ENCODE peak calls at places on chromosomes 1 and 21, in six cellular contexts. A is progenitor cell of endocrine pancreas, C is stomach, E is MCF 10A, H is NB4, I is neural crest cell. T is an unnamed sample.

GRCh38 chr1:3460653-3461237 is 6.3 kb downstream of the ARHGEF16 start:
- DNase-seq in C (no peak), A (no peak), I (no peak), H (no peak), E (no peak), T (no peak)

GRCh38 chr1:219312967-219313366 is 139.3 kb downstream of the LYPLAL1 start:
- DNase-seq in A (no peak), H (no peak), C (no peak), I (no peak), E (peak), T (no peak)

GRCh38 chr1:155195201-155196102 is 12.2 kb downstream of the THBS3 start:
- DNase-seq in A (no peak), E (no peak), H (no peak), C (no peak), I (no peak), T (no peak)

GRCh38 chr1:51518730-51519047 is 377 bp downstream of the EPS15 start:
- DNase-seq in E (peak), I (no peak), H (no peak), A (no peak), C (peak), T (peak)

GRCh38 chr1:6723621-6724428 is 22.2 kb upstream of the DNAJC11 start:
- DNase-seq in E (no peak), I (no peak), H (no peak), C (no peak), A (no peak), T (no peak)

GRCh38 chr1:84946631-84947030 is 50.3 kb downstream of the MCOLN2 start:
- DNase-seq in A (no peak), I (no peak), E (no peak), C (no peak), H (no peak), T (no peak)

GRCh38 chr21:42216726-42217572 is 2.0 kb upstream of the ABCG1 start:
- DNase-seq in H (no peak), C (peak), E (no peak), A (no peak), I (no peak), T (no peak)

GRCh38 chr1:157154291-157154690 is 16.1 kb upstream of the ETV3 start:
- DNase-seq in C (no peak), E (no peak), H (no peak), I (no peak), A (no peak), T (no peak)

GRCh38 chr1:117632269-117633067 is 26.6 kb downstream of the TENT5C start:
- DNase-seq in A (no peak), C (peak), I (no peak), H (no peak), E (no peak), T (no peak)

GRCh38 chr1:16207318-16208269 is 4.9 kb downstream of the ARHGEF19 start:
- DNase-seq in E (no peak), C (no peak), A (no peak), I (no peak), H (no peak), T (no peak)

GRCh38 chr1:109891930-109892329 is 18.7 kb upstream of the CSF1 start:
- DNase-seq in I (no peak), A (no peak), C (no peak), H (no peak), E (no peak), T (no peak)

GRCh38 chr1:48644950-48645605 is 131.6 kb downstream of the BEND5 start:
- DNase-seq in E (no peak), H (no peak), C (no peak), A (no peak), I (no peak), T (no peak)

GRCh38 chr1:1889847-1890505 is 911 bp downstream of the GNB1 start:
- DNase-seq in E (peak), C (peak), I (peak), A (no peak), H (peak), T (peak)

DNA sequence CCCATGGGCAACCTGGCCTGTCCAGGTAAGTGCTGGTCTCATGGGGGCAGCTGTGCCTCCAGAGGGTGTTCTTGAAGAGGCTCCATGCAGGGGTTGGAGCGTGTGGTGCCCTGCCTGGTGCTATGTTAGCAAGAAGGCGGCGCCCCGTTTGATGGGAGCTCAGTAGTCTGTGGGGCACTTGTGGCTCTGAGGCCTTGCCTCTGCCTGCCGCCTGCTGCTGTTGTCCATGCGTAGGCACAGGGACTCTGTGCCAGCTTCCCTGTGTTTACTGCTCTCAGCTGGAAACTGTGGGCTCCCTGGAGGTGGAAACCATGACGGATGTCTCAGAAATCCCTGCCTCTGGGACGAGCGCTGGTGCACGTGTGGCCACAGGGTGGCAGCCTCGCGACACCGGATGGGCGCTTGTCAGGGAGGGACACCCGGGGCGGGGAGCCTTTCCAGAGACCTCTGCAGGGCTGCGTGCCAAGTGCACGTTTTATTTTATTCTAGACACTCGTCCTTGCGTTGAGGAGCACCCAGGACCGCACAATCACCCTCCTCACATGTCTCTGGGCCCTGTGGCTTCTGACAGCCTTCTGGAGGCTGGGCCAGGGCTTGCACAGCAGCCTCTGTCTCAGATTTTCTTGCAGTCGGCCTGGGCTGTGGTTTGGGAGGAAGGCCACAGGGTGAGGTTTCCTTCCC is 27.1 kb downstream of the SNAP47 start:
- DNase-seq in E (peak), H (peak), A (peak), C (peak), I (peak), T (peak)
- TF ChIP-seq CTCF in E (peak), H (peak), A (peak), C (peak), I (peak), T (peak)

DNA sequence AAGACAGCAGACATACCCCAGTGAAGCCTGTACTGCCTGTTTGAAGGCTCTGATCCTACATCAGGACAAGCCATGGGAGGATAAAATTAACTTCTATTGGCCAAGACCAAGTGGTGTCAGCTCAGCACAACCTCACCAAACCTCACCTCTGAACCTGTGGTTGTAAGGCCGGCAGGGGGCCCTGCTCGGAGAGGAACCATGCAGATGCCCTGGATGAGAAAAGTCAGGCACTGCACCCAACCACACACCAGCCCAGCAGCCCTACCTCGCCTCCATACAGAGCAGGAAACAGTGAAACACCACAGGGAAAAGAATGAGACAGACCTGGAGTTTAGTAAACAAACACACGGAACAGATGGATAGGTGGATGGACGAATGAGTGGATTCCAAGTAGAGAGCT is 70.0 kb upstream of the PAX7 start:
- DNase-seq in C (no peak), E (peak), H (no peak), I (no peak), A (no peak), T (no peak)
- TF ChIP-seq CTCF in C (no peak), E (no peak), H (no peak), I (no peak), A (peak), T (no peak)

DNA sequence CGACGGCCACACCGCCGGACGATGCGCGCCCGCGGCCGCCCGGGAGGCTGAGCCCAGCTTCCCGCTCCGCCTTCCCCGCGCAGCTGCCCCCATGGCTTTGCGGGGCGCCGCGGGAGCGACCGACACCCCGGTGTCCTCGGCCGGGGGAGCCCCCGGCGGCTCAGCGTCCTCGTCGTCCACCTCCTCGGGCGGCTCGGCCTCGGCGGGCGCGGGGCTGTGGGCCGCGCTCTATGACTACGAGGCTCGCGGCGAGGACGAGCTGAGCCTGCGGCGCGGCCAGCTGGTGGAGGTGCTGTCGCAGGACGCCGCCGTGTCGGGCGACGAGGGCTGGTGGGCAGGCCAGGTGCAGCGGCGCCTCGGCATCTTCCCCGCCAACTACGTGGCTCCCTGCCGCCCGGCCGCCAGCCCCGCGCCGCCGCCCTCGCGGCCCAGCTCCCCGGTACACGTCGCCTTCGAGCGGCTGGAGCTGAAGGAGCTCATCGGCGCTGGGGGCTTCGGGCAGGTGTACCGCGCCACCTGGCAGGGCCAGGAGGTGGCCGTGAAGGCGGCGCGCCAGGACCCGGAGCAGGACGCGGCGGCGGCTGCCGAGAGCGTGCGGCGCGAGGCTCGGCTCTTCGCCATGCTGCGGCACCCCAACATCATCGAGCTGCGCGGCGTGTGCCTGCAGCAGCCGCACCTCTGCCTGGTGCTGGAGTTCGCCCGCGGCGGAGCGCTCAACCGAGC is 575 bp downstream of the MAP3K21 start:
- DNase-seq in A (peak), C (peak), H (peak), I (no peak), E (no peak), T (peak)
- TF ChIP-seq CTCF in A (no peak), C (no peak), H (no peak), I (no peak), E (no peak), T (no peak)

DNA sequence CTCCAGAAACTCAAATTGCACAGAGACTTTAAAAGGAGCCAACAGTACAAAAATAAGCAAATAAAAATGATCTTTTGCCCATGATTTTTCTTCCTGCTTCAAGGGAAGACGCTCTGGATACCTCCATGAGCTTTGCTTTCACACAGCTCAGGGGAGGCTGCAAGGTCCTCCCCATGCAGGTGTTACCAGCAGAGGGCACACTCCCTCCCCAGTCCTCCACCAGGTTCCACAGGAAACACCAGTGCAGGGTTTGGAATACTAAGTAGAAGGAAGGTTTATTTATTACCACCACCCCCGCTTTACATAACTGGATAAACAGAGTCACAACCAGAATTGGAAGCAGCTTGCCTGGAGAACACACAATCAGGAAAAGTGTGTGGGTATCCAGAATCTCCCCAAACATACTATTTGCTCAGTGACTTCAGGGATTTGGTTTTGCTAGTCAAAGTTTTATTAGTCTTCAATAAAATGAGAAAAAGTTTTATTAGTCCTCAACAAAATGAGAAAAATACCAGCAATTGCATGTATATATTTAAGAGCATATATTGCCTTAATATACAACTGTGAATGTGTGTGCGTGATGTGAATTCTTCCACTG is 37.3 kb downstream of the HSD3B1 start:
- DNase-seq in A (no peak), I (no peak), E (peak), H (peak), C (no peak), T (no peak)
- TF ChIP-seq CTCF in A (peak), I (peak), E (peak), H (peak), C (no peak), T (peak)

DNA sequence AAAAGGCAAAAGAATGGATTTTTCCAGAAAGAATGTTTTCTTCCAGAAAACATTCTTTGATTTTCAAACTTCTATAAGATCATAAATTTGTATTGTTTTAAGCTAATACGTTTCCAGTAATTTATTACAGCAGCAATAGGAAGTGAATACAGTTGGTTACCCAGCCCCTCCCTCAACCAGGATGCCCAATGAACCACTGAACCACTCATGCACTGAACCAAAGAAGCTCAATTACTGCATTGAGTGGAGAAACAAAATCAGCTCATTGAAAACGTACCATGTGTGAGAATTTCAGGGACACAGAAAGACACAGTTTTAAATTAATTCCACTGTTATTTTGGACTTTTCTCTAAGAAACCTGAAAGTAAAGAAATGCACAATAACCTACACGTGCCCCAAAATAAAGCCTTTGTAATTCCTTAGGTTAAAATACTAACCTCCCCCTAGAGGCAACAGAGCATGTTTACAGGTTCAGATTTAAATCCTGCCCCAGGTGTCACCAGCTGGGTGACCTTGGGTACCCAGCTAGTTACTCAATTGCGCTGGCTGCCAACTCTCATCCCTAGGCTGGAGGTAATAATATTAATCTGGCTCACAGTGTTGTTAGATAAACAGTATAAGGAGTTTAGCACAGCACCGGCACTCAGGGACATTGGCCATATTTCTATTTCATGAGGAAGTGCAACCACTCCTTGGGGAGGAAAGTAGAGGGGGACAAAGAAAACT is 111.7 kb downstream of the NMNAT2 start:
- DNase-seq in I (no peak), H (peak), C (no peak), E (peak), A (no peak), T (no peak)
- TF ChIP-seq CTCF in I (peak), H (peak), C (no peak), E (peak), A (peak), T (peak)

DNA sequence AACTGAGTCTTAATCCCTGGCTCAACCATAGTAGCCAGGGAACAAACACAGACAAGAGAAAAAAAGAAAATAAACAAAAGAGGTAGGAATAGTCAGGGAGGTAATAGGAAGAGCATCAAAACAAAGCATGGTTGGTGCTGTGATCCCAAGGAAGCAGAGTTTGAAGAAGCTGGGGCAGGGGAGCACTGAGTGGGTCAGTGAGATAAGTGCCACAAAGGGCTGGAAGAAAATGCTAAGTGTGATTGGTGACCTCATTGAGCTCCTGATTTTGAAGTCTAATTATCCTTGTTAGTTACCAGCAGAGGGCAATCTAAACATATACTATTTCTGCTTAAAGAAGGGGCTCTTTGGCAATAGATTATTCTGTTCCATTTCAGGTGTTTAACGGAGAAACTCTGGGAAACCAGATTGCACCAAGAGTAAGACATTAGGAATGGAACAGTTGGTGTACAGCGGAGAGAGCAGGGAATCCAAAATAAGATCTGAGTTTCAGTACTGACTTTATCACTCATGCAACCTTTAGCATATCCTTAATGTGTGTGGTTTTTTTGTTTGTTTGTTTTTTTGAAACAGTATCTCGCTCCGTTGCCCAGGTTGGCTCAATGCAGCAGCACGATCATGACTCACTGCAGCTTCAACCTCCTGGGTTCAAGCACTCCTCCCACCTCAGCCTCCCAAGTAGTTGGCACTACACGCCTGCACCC is 30.7 kb upstream of the KIAA1614 start:
- DNase-seq in C (no peak), I (no peak), E (peak), A (no peak), H (peak), T (peak)
- TF ChIP-seq CTCF in C (no peak), I (peak), E (peak), A (peak), H (peak), T (peak)

GRCh38 chr1:93340090-93340489 is 5.6 kb upstream of the DR1 start:
- DNase-seq in C (no peak), A (no peak), H (no peak), E (no peak), I (no peak), T (no peak)

GRCh38 chr1:93344886-93345632 is 648 bp upstream of the DR1 start:
- DNase-seq in H (peak), E (peak), C (no peak), I (no peak), A (no peak), T (no peak)

GRCh38 chr1:93344484-93344883 is 1.2 kb upstream of the DR1 start:
- DNase-seq in E (no peak), I (no peak), A (no peak), H (no peak), C (no peak), T (no peak)

GRCh38 chr1:93338426-93338825 is 7.3 kb upstream of the DR1 start:
- DNase-seq in H (no peak), A (no peak), I (no peak), C (no peak), E (peak), T (no peak)

GRCh38 chr1:93339171-93339697 is 6.5 kb upstream of the DR1 start:
- DNase-seq in E (no peak), C (no peak), I (no peak), H (no peak), A (no peak), T (no peak)
- TF ChIP-seq CTCF in E (no peak), C (no peak), I (no peak), H (no peak), A (no peak), T (no peak)

DNA sequence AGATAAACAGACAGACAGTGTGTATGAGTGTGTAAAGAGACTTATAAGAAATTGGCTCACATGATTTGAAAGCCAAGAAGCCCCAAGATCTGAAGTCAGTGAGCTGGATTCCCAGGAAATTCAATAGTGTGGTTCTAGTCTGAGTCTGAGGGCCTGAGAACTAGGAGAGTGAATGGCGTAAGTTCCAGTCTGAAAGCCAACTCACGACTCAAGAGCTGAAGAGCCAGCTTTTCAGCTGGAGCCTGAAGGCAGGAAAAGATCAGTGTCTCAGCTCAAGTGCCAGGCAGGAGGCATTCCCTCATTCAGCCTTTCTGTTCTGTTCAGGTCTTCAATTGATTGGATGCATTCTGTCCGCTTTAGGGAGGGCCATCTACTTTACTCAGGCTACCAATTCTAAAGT is 257.2 kb downstream of the PLPP3 start:
- DNase-seq in I (no peak), H (no peak), A (no peak), C (no peak), E (no peak), T (no peak)
- TF ChIP-seq CTCF in I (no peak), H (no peak), A (no peak), C (no peak), E (no peak), T (no peak)